ENCODE peak calls at places on chromosomes 4 and X, in six cellular contexts. C is nucleus accumbens, V is RWPE1, I is Right ventricle myocardium superior, Y is NCI-H82, J is T-helper 1 cell. Q is an unnamed sample.

GRCh38 chr4:4875611-4876010 is 16.1 kb downstream of the MSX1 start:
- DNase-seq in J (no peak), V (no peak), Y (no peak), I (no peak), C (no peak), Q (no peak)

GRCh38 chr4:170497729-170498128 is 408.0 kb upstream of the AADAT start:
- DNase-seq in Y (peak; percentile 10), J (no peak), I (no peak), C (no peak), V (no peak), Q (no peak)

GRCh38 chr4:42371306-42372063 is 25.8 kb upstream of the SHISA3 start:
- DNase-seq in C (no peak), J (no peak), V (peak; percentile 20), Y (peak; percentile 55), I (no peak), Q (no peak)

GRCh38 chrX:74422576-74423288 is 1.4 kb downstream of the SLC16A2 start:
- DNase-seq in J (no peak), Y (peak; percentile 34), I (peak; percentile 71), C (peak; percentile 45), V (peak; percentile 38), Q (peak; percentile 95)

GRCh38 chr4:87031946-87032345 is 97.1 kb downstream of the AFF1 start:
- DNase-seq in Y (peak; percentile 37), V (no peak), I (no peak), J (no peak), C (no peak), Q (no peak)

GRCh38 chr4:21452931-21453330 is 495.6 kb downstream of the KCNIP4 start:
- DNase-seq in I (no peak), Y (no peak), J (no peak), C (no peak), V (peak; percentile 28), Q (no peak)

GRCh38 chr4:25523405-25523804 is 132.2 kb upstream of the SLC34A2 start:
- DNase-seq in I (no peak), Y (no peak), J (no peak), V (no peak), C (no peak), Q (no peak)

GRCh38 chr4:105605493-105605892 is 53.1 kb downstream of the ARHGEF38 start:
- DNase-seq in J (no peak), C (no peak), Y (no peak), I (no peak), V (no peak), Q (peak; percentile 1)

GRCh38 chrX:69150294-69150960 is 14.8 kb downstream of the PJA1 start:
- DNase-seq in I (no peak), J (no peak), C (no peak), V (peak; percentile 77), Y (no peak), Q (peak; percentile 38)

GRCh38 chr4:93771640-93772411 is 56.7 kb upstream of the ATOH1 start:
- DNase-seq in Y (no peak), C (no peak), I (no peak), V (no peak), J (no peak), Q (no peak)

GRCh38 chr4:31458813-31459212 is 738.6 kb downstream of the PCDH7 start:
- DNase-seq in C (no peak), I (no peak), J (no peak), Y (peak; percentile 10), V (no peak), Q (no peak)

GRCh38 chr4:84529169-84529751 is 30.2 kb upstream of the NKX6-1 start:
- DNase-seq in J (no peak), V (peak; percentile 34), I (no peak), C (no peak), Y (peak; percentile 64), Q (no peak)

GRCh38 chr4:27006247-27006603 is 145.6 kb downstream of the STIM2 start:
- DNase-seq in I (no peak), V (no peak), J (no peak), C (no peak), Y (no peak), Q (no peak)

GRCh38 chr4:74632634-74633033 is 161.7 kb downstream of the BTC start:
- DNase-seq in C (no peak), Y (no peak), I (no peak), J (no peak), V (peak; percentile 88), Q (peak; percentile 50)

GRCh38 chr4:69044247-69044646 is 52.0 kb upstream of the UGT2B7 start:
- DNase-seq in I (no peak), V (no peak), Y (no peak), J (no peak), C (no peak), Q (no peak)

GRCh38 chr4:29927895-29928294 is 792.3 kb upstream of the PCDH7 start:
- DNase-seq in C (no peak), I (no peak), Y (no peak), J (no peak), V (no peak), Q (no peak)

GRCh38 chrX:110733166-110733565 is 62.5 kb downstream of the CHRDL1 start:
- DNase-seq in C (no peak), J (no peak), I (no peak), Y (no peak), V (peak; percentile 4), Q (peak; percentile 15)

GRCh38 chr4:154076921-154077320 is 288.0 kb upstream of the SFRP2 start:
- DNase-seq in Y (no peak), I (no peak), V (no peak), J (no peak), C (no peak), Q (no peak)

GRCh38 chr4:16217300-16218051 is 8.8 kb downstream of the TAPT1 start:
- DNase-seq in V (no peak), I (no peak), J (no peak), Y (no peak), C (no peak), Q (peak; percentile 22)

GRCh38 chr4:180281726-180282125 is 1961.5 kb upstream of the TENM3 start:
- DNase-seq in I (no peak), J (no peak), C (no peak), Y (peak; percentile 10), V (no peak), Q (no peak)